ENCODE peak calls at places on chromosome 16, in six cellular contexts. L is A549, E is K562, G is HepG2, N is GM12878, K is endothelial cell of umbilical vein. F is an unnamed sample.

GRCh38 chr16:8619671-8620370 is 1.7 kb upstream of the METTL22 start:
- DNase-seq in L (no peak), E (no peak), G (no peak), N (no peak), K (no peak), F (no peak)

GRCh38 chr16:48537275-48537674 is 72.7 kb downstream of the N4BP1 start:
- DNase-seq in L (no peak), E (no peak), G (no peak), N (no peak), K (no peak), F (peak)

GRCh38 chr16:84730406-84731106 is 30.8 kb downstream of the USP10 start:
- DNase-seq in L (peak), E (peak), G (peak), N (no peak), K (peak), F (peak)

GRCh38 chr16:9846362-9847099 is 335.7 kb downstream of the GRIN2A start:
- DNase-seq in L (peak), E (no peak), G (no peak), N (no peak), K (peak), F (no peak)

GRCh38 chr16:50828164-50828702 is 86.3 kb downstream of the CYLD start:
- DNase-seq in L (no peak), E (no peak), G (no peak), N (no peak), K (no peak), F (no peak)

GRCh38 chr16:48963901-48964615 is 317.6 kb downstream of the CBLN1 start:
- DNase-seq in L (peak), E (no peak), G (no peak), N (no peak), K (no peak), F (no peak)

GRCh38 chr16:27879601-27880247 is 183.8 kb downstream of the GSG1L start:
- DNase-seq in L (no peak), E (no peak), G (no peak), N (no peak), K (no peak), F (no peak)

GRCh38 chr16:84660973-84661372 is 12.7 kb downstream of the KLHL36 start:
- DNase-seq in L (no peak), E (no peak), G (no peak), N (no peak), K (peak), F (no peak)

GRCh38 chr16:4409081-4409932 is 7.1 kb downstream of the CORO7 start:
- DNase-seq in L (peak), E (no peak), G (no peak), N (no peak), K (no peak), F (no peak)

GRCh38 chr16:17138801-17139200 is 332.0 kb downstream of the XYLT1 start:
- DNase-seq in L (no peak), E (peak), G (no peak), N (no peak), K (no peak), F (peak)

GRCh38 chr16:85995591-85996461 is 96.9 kb downstream of the IRF8 start:
- DNase-seq in L (no peak), E (no peak), G (no peak), N (peak), K (no peak), F (no peak)

GRCh38 chr16:1859650-1860049 is 12.3 kb downstream of the MEIOB start:
- DNase-seq in L (no peak), E (peak), G (no peak), N (no peak), K (no peak), F (no peak)

GRCh38 chr16:1003551-1004347 is 22.2 kb downstream of the SOX8 start:
- DNase-seq in L (no peak), E (no peak), G (no peak), N (no peak), K (peak), F (no peak)

GRCh38 chr16:89565506-89566372 is 5.3 kb downstream of the RPL13 start:
- DNase-seq in L (peak), E (peak), G (peak), N (no peak), K (peak), F (peak)

GRCh38 chr16:9360075-9360474 is 268.6 kb downstream of the HAPSTR1 start:
- DNase-seq in L (no peak), E (no peak), G (no peak), N (no peak), K (no peak), F (no peak)

GRCh38 chr16:84989791-84990620 is 21.3 kb downstream of the ZDHHC7 start:
- DNase-seq in L (no peak), E (no peak), G (no peak), N (no peak), K (no peak), F (no peak)

GRCh38 chr16:56571525-56571924 is 6.7 kb downstream of the MT4 start:
- DNase-seq in L (no peak), E (no peak), G (no peak), N (no peak), K (no peak), F (no peak)

GRCh38 chr16:57284206-57284951 is at the start of gene PLLP:
- DNase-seq in L (peak), E (peak), G (no peak), N (no peak), K (peak), F (no peak)

GRCh38 chr16:86584726-86585721 is 6.7 kb downstream of the FOXL1 start:
- DNase-seq in L (peak), E (no peak), G (no peak), N (no peak), K (peak), F (no peak)

GRCh38 chr16:88804173-88804551 is 573 bp downstream of the CDT1 start:
- DNase-seq in L (no peak), E (no peak), G (no peak), N (no peak), K (no peak), F (no peak)

GRCh38 chr16:73956592-73957495 is 339.8 kb upstream of the PSMD7 start:
- DNase-seq in L (peak), E (peak), G (peak), N (peak), K (peak), F (peak)

GRCh38 chr16:21336231-21336630 is 58.1 kb upstream of the CRYM start:
- DNase-seq in L (no peak), E (no peak), G (no peak), N (no peak), K (no peak), F (no peak)

GRCh38 chr16:84834403-84834772 is 14.6 kb downstream of the CRISPLD2 start:
- DNase-seq in L (no peak), E (no peak), G (no peak), N (no peak), K (no peak), F (no peak)

GRCh38 chr16:88069397-88070168 is 118.3 kb downstream of the BANP start:
- DNase-seq in L (no peak), E (no peak), G (no peak), N (peak), K (no peak), F (no peak)

GRCh38 chr16:22962905-22963304 is 148.9 kb downstream of the HS3ST2 start:
- DNase-seq in L (no peak), E (no peak), G (no peak), N (no peak), K (no peak), F (no peak)

GRCh38 chr16:64627288-64627687 is 494.6 kb downstream of the CDH11 start:
- DNase-seq in L (no peak), E (no peak), G (no peak), N (no peak), K (no peak), F (peak)

GRCh38 chr16:10081201-10081940 is 100.9 kb downstream of the GRIN2A start:
- DNase-seq in L (no peak), E (no peak), G (no peak), N (no peak), K (no peak), F (no peak)

GRCh38 chr16:56708418-56708817 is 21.5 kb upstream of the NUP93 start:
- DNase-seq in L (no peak), E (no peak), G (no peak), N (no peak), K (no peak), F (peak)

GRCh38 chr16:22813223-22813945 is 578 bp upstream of the HS3ST2 start:
- DNase-seq in L (no peak), E (peak), G (peak), N (no peak), K (peak), F (peak)

GRCh38 chr16:72749091-72749490 is 298.8 kb downstream of the ZFHX3 start:
- DNase-seq in L (no peak), E (no peak), G (no peak), N (no peak), K (no peak), F (no peak)

GRCh38 chr16:3138823-3139426 is 4.1 kb downstream of the ZNF213 start:
- DNase-seq in L (no peak), E (no peak), G (no peak), N (no peak), K (no peak), F (no peak)

GRCh38 chr16:71647391-71647790 is 21.4 kb downstream of the MARVELD3 start:
- DNase-seq in L (no peak), E (no peak), G (no peak), N (no peak), K (no peak), F (no peak)

GRCh38 chr16:29905668-29906067 is 5.4 kb downstream of the ASPHD1 start:
- DNase-seq in L (no peak), E (no peak), G (no peak), N (no peak), K (no peak), F (no peak)

GRCh38 chr16:89170346-89171215 is 967 bp upstream of the CDH15 start:
- DNase-seq in L (peak), E (peak), G (no peak), N (no peak), K (no peak), F (peak)

GRCh38 chr16:2482181-2483107 is 7.5 kb downstream of the TBC1D24 start:
- DNase-seq in L (no peak), E (peak), G (no peak), N (no peak), K (no peak), F (no peak)

GRCh38 chr16:66399930-66400329 is 27.2 kb upstream of the BEAN1 start:
- DNase-seq in L (no peak), E (no peak), G (no peak), N (no peak), K (no peak), F (peak)

GRCh38 chr16:11639925-11640899 is 28.0 kb upstream of the SNN start:
- DNase-seq in L (peak), E (peak), G (peak), N (no peak), K (peak), F (peak)

GRCh38 chr16:57578521-57579360 is 36.3 kb downstream of the ADGRG5 start:
- DNase-seq in L (no peak), E (peak), G (no peak), N (no peak), K (no peak), F (no peak)

GRCh38 chr16:27270389-27270788 is 1.8 kb upstream of the NSMCE1 start:
- DNase-seq in L (no peak), E (no peak), G (no peak), N (no peak), K (no peak), F (no peak)

GRCh38 chr16:81237282-81237681 is 1.2 kb upstream of the BCO1 start:
- DNase-seq in L (no peak), E (no peak), G (no peak), N (no peak), K (no peak), F (no peak)

GRCh38 chr16:81241706-81242105 is 3.2 kb downstream of the BCO1 start:
- DNase-seq in L (no peak), E (no peak), G (no peak), N (no peak), K (no peak), F (peak)

GRCh38 chr16:81239722-81240121 is 1.2 kb downstream of the BCO1 start:
- DNase-seq in L (no peak), E (no peak), G (no peak), N (no peak), K (no peak), F (no peak)

GRCh38 chr16:81237942-81238295 is 570 bp upstream of the BCO1 start:
- DNase-seq in L (no peak), E (no peak), G (no peak), N (no peak), K (no peak), F (no peak)

DNA sequence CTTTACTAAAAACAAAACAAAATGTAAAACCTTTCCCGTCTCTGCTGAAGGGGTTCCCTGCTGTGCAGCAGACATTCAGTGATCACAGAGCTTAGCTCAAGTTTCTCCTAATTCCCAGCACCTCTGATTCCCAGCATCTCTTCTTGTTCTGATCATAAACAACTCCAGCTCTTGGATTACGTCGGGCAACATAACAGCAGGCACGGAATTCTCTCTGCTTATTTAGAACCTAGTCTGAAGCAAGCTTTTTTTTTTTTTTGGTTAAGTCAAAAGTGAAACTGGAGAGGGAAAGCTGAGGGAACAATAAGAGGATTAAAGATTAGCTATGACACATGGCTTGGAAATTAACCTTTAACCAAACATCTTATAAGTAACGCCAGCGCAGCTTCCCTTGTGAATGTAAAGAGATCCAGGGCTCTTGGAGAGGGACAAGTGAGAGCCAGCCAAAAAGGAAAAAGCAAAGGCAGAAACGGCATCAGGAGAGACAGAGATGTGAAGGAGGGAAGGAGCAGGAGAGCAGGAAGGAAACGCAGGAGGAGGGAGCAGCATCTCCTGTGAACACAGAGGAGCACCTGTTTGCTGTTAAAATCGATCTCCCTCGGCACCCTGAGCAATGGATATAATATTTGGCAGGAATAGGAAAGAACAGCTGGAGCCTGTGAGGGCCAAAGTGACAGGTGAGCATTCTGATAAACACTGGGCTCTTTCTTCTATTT is at the start of gene BCO1:
- DNase-seq in L (peak), E (no peak), G (peak), N (no peak), K (peak), F (no peak)
- H3K4me3 ChIP-seq in L (peak), E (no peak), G (peak), N (peak), K (peak), F (no peak)

DNA sequence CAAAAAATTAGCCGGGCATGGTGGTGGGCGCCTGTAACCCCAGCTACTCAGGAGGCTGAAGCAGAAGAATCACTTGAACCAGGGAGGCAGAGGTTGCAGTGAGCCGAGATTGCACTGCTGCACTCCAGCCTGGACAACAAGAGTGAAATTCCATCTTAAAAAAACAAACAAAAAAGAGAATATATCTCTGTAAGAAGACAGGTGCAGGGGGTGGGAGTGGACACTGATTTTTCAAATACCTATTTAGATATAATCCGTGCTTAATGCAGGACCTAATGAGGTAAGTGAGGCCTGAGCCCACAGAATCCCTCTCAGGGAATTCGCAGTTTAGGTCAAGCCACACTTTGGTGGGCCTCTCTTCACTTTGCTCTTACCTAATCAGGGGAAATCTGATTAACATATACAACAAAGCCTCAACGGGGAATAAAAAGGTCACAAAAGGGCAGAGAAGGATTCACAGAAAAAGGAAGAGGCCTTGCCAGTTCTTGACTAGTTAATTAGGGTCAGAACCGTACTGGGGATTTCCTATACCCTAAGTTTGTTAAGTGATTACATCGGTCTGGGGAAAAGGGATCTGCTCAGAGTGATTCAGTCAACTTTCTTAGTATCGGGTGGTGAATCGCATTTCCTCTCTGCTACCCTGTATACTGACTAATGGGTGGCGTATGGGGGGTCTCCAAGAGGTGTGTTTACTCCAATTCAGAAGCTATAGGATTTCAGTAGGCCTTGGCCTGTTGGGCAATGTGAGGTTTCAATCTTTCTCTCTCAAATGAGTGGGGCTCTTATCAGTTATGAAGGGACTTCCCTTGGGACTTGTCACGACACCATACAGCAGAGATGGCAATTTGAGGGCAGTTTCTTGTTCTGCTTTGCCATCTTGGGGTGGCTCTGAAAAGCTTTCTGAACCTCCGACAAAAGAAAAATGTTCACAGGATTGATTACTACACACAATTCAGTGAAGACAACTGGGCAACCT is 1.9 kb upstream of the NFAT5 start:
- DNase-seq in L (peak), E (no peak), G (peak), N (peak), K (peak), F (peak)
- TF ChIP-seq MYC in L (no peak), E (no peak), G (no peak), N (no peak), K (no peak), F (peak)

DNA sequence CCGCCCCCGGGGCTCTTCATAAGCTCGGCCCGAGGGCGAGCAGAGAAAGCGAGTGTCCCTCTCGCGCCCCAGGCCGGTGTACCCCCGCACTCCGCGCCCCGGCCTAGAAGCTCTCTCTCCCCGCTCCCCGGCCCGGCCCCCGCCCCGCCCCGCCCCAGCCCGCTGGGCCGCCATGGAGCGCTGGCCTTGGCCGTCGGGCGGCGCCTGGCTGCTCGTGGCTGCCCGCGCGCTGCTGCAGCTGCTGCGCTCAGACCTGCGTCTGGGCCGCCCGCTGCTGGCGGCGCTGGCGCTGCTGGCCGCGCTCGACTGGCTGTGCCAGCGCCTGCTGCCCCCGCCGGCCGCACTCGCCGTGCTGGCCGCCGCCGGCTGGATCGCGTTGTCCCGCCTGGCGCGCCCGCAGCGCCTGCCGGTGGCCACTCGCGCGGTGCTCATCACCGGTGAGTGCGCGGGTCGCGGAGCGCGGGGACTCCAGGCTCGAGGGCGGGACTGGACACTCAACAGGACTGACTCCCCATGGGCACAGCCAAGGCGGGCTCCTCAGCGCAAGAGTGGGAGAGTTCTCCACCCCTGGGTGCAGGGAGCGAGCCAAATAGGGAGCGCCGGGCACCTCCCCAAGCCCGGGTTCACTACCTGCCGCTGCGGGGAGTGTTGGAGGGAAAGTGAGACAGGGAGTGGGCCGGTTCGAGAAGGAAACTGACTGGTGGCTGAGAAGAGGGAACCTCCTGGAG is at the start of gene HSD11B2:
- DNase-seq in L (peak), E (peak), G (no peak), N (no peak), K (peak), F (peak)
- TF ChIP-seq POLR2A in L (no peak), E (no peak), G (peak), N (no peak), K (no peak), F (no peak)

GRCh38 chr16:62036807-62037135 is 533 bp upstream of the CDH8 start:
- DNase-seq in L (no peak), E (no peak), G (no peak), N (no peak), K (no peak), F (no peak)

GRCh38 chr16:62034236-62035114 is 1.8 kb downstream of the CDH8 start:
- DNase-seq in L (no peak), E (no peak), G (no peak), N (no peak), K (no peak), F (no peak)

GRCh38 chr16:62038225-62038624 is 2.0 kb upstream of the CDH8 start:
- DNase-seq in L (no peak), E (no peak), G (no peak), N (no peak), K (no peak), F (no peak)

GRCh38 chr16:62035115-62036092 is 834 bp downstream of the CDH8 start:
- DNase-seq in L (no peak), E (no peak), G (no peak), N (no peak), K (no peak), F (no peak)

GRCh38 chr16:62036101-62036806 is at the start of gene CDH8:
- DNase-seq in L (no peak), E (no peak), G (no peak), N (no peak), K (no peak), F (no peak)
- H3K4me3 ChIP-seq in L (peak), E (no peak), G (no peak), N (no peak), K (no peak), F (no peak)

F was measured in NB4.